ENCODE peak calls at places on chromosomes 3 and 15, in six cellular contexts. Y is left cardiac atrium; P is stimulated activated CD8-positive, alpha-beta memory T cell treated with anti-CD3 and anti-CD28 coated beads, Interleukin-15, amount 100 ng/mL, for 1 hour; E is WERI-Rb-1; M is posterior cingulate gyrus; I is HS-27A. U is an unnamed sample.

GRCh38 chr3:14142567-14143270 is 17.9 kb downstream of the TMEM43 start:
- DNase-seq in Y (no peak), P (no peak), E (no peak), M (no peak), I (no peak), U (no peak)

GRCh38 chr3:113287111-113287817 is 75.9 kb downstream of the BOC start:
- DNase-seq in Y (no peak), P (no peak), E (no peak), M (no peak), I (no peak), U (no peak)

GRCh38 chr3:187618732-187619131 is 51.5 kb downstream of the SST start:
- DNase-seq in Y (no peak), P (no peak), E (no peak), M (no peak), I (no peak), U (no peak)

GRCh38 chr3:13362551-13362950 is 57.6 kb downstream of the NUP210 start:
- DNase-seq in Y (no peak), P (no peak), E (no peak), M (no peak), I (no peak), U (no peak)

GRCh38 chr3:172073262-172073915 is 34.0 kb downstream of the FNDC3B start:
- DNase-seq in Y (no peak), P (no peak), E (no peak), M (no peak), I (no peak), U (no peak)

GRCh38 chr15:83930813-83931212 is 276.9 kb downstream of the ADAMTSL3 start:
- DNase-seq in Y (no peak), P (no peak), E (no peak), M (no peak), I (no peak), U (no peak)

GRCh38 chr3:164236856-164237255 is 841.4 kb downstream of the SI start:
- DNase-seq in Y (no peak), P (no peak), E (no peak), M (no peak), I (no peak), U (no peak)

GRCh38 chr15:83018477-83018876 is 7.0 kb upstream of the C15orf40 start:
- DNase-seq in Y (no peak), P (no peak), E (no peak), M (no peak), I (no peak), U (no peak)